ENCODE peak calls at places on chromosome 5, in six cellular contexts. D is adrenal gland, L is GM12892, X is Peyer's patch, N is GM12878, F is K562. V is an unnamed sample.
A peak's percentile ranks its signal among the peaks of the same experiment; 100 is the strongest.

GRCh38 chr5:1931590-1932138 is 48.9 kb upstream of the IRX4 start:
- DNase-seq in D (no peak), L (no peak), X (no peak), N (no peak), F (no peak), V (no peak)

GRCh38 chr5:127909078-127909477 is 174.5 kb upstream of the SLC12A2 start:
- DNase-seq in D (no peak), L (no peak), X (no peak), N (no peak), F (peak; percentile 10), V (peak; percentile 31)

GRCh38 chr5:132484386-132484715 is 6.2 kb downstream of the IRF1 start:
- DNase-seq in D (peak; percentile 14), L (no peak), X (peak; percentile 42), N (no peak), F (no peak), V (peak; percentile 17)

GRCh38 chr5:98108497-98108896 is 665.0 kb upstream of the RGMB start:
- DNase-seq in D (no peak), L (no peak), X (no peak), N (no peak), F (no peak), V (no peak)

GRCh38 chr5:10913846-10914245 is 152.8 kb upstream of the DAP start:
- DNase-seq in D (peak; percentile 80), L (no peak), X (no peak), N (no peak), F (peak; percentile 18), V (peak; percentile 56)

GRCh38 chr5:59793000-59793399 is 100.5 kb downstream of the PDE4D start:
- DNase-seq in D (no peak), L (no peak), X (no peak), N (no peak), F (no peak), V (no peak)

GRCh38 chr5:16935271-16936149 is 578 bp downstream of the MYO10 start:
- DNase-seq in D (peak; percentile 41), L (no peak), X (peak; percentile 76), N (no peak), F (no peak), V (no peak)

GRCh38 chr5:32498484-32498883 is 53.9 kb upstream of the ZFR start:
- DNase-seq in D (no peak), L (no peak), X (no peak), N (no peak), F (no peak), V (no peak)

GRCh38 chr5:157253547-157253946 is 12.4 kb upstream of the CYFIP2 start:
- DNase-seq in D (peak; percentile 50), L (no peak), X (no peak), N (no peak), F (peak; percentile 59), V (peak; percentile 62)

GRCh38 chr5:1017056-1017455 is 8.5 kb downstream of the NKD2 start:
- DNase-seq in D (no peak), L (no peak), X (no peak), N (no peak), F (no peak), V (no peak)

GRCh38 chr5:643811-644271 is 31.7 kb downstream of the CEP72 start:
- DNase-seq in D (no peak), L (peak; percentile 55), X (no peak), N (peak; percentile 74), F (no peak), V (no peak)

GRCh38 chr5:147303976-147304375 is 69.2 kb downstream of the STK32A start:
- DNase-seq in D (peak; percentile 76), L (no peak), X (no peak), N (no peak), F (no peak), V (no peak)

GRCh38 chr5:156094001-156094400 is 233.0 kb upstream of the SGCD start:
- DNase-seq in D (no peak), L (no peak), X (no peak), N (no peak), F (no peak), V (no peak)

GRCh38 chr5:55682071-55682470 is 30.1 kb downstream of the SLC38A9 start:
- DNase-seq in D (no peak), L (no peak), X (no peak), N (no peak), F (no peak), V (no peak)

GRCh38 chr5:160030631-160031377 is 21.9 kb downstream of the TTC1 start:
- DNase-seq in D (no peak), L (no peak), X (no peak), N (no peak), F (no peak), V (no peak)

GRCh38 chr5:140569197-140569596 is 4.6 kb downstream of the SLC35A4 start:
- DNase-seq in D (peak; percentile 16), L (no peak), X (no peak), N (no peak), F (no peak), V (no peak)

GRCh38 chr5:178214160-178214803 is 9.9 kb downstream of the HNRNPAB start:
- DNase-seq in D (no peak), L (no peak), X (no peak), N (no peak), F (no peak), V (peak; percentile 43)

GRCh38 chr5:178212241-178213002 is 8.1 kb downstream of the HNRNPAB start:
- DNase-seq in D (no peak), L (no peak), X (no peak), N (no peak), F (no peak), V (no peak)

GRCh38 chr5:178213748-178214151 is 9.4 kb downstream of the HNRNPAB start:
- DNase-seq in D (no peak), L (no peak), X (peak; percentile 80), N (no peak), F (no peak), V (no peak)

GRCh38 chr5:178211095-178212048 is 7.0 kb downstream of the HNRNPAB start:
- DNase-seq in D (no peak), L (no peak), X (peak; percentile 49), N (no peak), F (no peak), V (no peak)

DNA sequence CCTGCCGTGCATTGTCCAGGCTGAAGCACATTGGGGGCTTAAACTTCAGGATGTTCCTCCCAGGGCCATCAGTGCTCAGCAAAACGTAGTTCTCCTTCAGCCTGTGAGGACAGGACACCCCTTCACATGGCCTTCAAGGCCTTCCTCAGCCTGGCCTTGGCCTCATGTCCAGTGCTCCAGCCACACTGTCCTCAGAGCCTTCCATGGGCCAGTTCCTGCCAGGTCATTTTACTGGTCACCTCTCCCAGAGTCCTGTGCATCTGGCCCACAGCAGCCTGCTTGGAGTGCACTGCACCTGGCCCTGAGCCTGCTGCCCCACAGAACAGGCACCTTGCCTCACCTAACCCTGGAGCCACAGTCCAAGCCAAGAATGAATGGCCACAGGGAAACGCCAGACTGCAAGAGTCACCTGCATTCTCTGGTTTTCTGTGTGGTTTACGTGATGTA is 8.7 kb downstream of the HNRNPAB start:
- DNase-seq in D (no peak), L (no peak), X (peak; percentile 58), N (no peak), F (no peak), V (no peak)
- TF ChIP-seq POLR2A in D (no peak), L (peak; percentile 66), X (no peak), N (peak; percentile 80), F (peak; percentile 61), V (no peak)

DNA sequence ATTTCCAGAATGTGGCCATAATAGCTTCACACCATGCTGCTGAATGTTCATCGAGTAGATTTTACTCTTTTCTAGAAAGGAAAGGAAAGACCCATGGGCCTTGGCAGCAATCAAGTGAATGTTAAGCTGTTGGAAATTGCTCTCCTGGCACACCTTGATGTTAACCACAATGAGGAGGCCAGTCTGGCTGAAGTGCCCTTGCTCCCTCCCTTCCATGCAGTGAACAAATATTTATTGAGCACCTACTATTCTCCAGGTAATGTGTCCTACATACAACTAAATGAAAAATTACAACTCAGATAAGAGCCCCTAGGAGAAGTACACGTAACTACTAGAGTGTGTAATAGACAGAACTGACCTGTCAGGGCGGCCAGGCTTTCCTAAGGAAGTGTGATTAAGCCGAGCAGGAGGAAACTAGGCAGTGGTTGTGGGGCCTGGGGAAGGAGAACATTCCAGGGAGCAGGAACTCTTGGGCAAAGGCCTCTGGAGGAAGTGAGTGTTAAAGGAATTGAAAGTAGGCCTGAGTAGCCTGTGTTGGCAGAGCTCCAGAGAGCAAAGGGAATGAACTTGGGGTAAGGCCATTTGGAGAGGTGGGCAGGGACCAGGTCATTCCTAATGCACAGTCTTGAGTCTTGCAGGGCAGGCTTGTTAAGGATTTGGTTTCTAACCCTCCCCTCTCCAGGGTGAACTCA is 9.2 kb upstream of the ZSWIM6 start:
- DNase-seq in D (peak; percentile 25), L (no peak), X (peak; percentile 61), N (no peak), F (no peak), V (no peak)
- TF ChIP-seq POLR2A in D (no peak), L (no peak), X (peak; percentile 14), N (no peak), F (no peak), V (no peak)

DNA sequence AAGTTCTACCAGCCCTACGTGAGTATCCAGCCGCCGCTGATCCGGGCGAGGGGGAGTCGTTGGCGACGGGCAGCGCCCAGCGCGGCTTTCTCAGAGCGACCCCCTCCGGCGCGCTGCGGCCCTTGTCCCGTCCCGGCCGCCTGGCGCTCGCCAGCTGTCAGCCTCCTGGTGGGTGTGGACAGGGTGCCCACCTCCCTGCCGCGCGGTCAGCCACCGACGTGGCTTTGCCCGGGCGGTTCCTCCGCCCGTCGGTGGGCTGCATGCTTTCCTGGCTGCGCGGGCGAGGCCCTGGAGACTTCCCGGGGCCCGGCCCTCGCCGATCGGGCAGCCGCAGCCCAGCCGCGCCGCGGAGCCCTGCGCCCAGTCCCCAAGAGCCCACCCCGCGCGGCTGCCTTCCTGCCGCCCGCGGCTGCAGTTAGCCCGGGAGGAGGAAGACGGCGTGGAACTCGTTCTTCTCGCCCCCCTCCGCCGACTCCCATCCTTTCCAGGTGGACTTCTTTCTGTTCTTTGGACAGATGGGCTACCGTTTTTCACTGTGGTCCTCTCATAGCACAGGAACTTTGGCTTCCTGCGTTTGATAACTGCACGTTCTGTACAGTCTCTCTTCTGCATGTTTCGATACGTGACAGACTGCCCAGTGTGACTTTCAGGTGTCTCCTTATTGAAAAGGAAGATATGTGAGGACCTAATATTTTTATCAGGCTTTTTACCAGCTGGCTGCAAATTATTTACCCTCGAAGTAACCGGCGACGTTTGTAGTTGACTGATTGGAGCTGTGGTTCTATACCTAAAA is 550 bp downstream of the AP3S1 start:
- DNase-seq in D (peak; percentile 14), L (peak; percentile 31), X (no peak), N (no peak), F (no peak), V (no peak)
- TF ChIP-seq POLR2A in D (no peak), L (no peak), X (no peak), N (no peak), F (no peak), V (no peak)

DNA sequence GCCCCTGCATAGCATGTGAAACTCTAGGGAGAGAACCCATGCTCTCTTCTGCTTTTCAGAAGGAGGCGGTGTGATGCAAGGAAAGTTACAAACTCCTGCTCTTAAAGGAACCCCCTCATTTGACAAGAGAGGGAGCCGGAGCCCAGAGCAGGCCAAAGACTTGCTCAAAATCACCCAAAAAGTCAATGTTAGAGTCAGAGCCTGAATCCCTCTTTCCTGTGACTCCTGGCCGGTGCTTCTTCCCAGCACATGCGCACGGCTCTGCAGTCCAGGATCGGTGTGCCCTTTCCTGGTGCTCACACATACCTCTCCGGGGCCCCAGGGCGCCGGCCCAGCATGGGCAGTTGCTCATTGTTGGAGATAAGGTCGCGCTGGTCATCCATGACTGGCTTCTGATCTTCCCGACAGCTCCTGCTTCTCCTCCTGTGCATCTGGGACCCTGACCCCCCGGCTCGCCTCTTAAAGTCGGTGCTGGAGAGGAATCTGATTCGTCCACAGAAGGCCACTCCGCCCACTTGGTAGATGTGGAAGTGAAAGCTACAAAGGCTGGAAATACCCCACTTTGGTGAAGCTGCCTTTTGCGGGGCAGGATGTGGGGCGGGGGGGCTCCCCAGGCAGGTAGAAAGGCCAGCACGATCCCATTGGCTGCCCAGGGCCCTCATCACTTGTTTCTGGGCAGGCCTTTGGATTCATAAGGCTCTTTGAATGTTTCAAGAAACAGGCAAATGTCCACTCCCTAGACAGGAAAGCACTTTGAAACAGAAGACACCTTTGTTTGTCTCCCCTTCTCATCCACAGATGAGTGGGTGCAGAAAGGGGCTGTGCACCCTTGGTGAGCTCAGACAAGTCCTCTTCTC is at the start of gene CD74:
- DNase-seq in D (peak; percentile 96), L (peak; percentile 85), X (peak; percentile 83), N (peak; percentile 97), F (no peak), V (peak; percentile 55)
- TF ChIP-seq POLR2A in D (peak; percentile 93), L (peak; percentile 99), X (peak; percentile 85), N (peak; percentile 99), F (no peak), V (no peak)

V was measured in erythroblast.